ENCODE peak calls at places on chromosomes 12 and 14, in five cellular contexts. One of them, this sample, is unnamed. For H3K4me1, the result is how much of the 10 kb centered on the place peaks cover.

GRCh38 chr14:73786632-73786941 is 65.0 kb upstream of the PTGR2 start:
- DNase-seq in PC-9: no peak
- DNase-seq in Panc1: no peak
- DNase-seq in OCI-LY7: peak
- DNase-seq in astrocyte: no peak
- DNase-seq in this sample: peak

GRCh38 chr12:3321881-3322280 is 169.1 kb upstream of the PRMT8 start:
- DNase-seq in PC-9: no peak
- DNase-seq in Panc1: no peak
- DNase-seq in OCI-LY7: no peak
- DNase-seq in astrocyte: no peak
- DNase-seq in this sample: no peak

GRCh38 chr12:113841786-113842185 is 124.3 kb downstream of the RBM19 start:
- DNase-seq in PC-9: no peak
- DNase-seq in Panc1: no peak
- DNase-seq in OCI-LY7: no peak
- DNase-seq in astrocyte: no peak
- DNase-seq in this sample: no peak

GRCh38 chr14:52974406-52974805 is 23.6 kb upstream of the FERMT2 start:
- DNase-seq in PC-9: no peak
- DNase-seq in Panc1: no peak
- DNase-seq in OCI-LY7: no peak
- DNase-seq in astrocyte: no peak
- DNase-seq in this sample: no peak

GRCh38 chr12:56252649-56253048 is 5.5 kb downstream of the ANKRD52 start:
- DNase-seq in PC-9: no peak
- DNase-seq in Panc1: no peak
- DNase-seq in OCI-LY7: no peak
- DNase-seq in astrocyte: no peak
- DNase-seq in this sample: no peak

GRCh38 chr14:73188501-73188903 is 48.8 kb upstream of the PAPLN start:
- DNase-seq in PC-9: no peak
- DNase-seq in Panc1: no peak
- DNase-seq in OCI-LY7: no peak
- DNase-seq in astrocyte: peak
- DNase-seq in this sample: no peak

GRCh38 chr12:53624956-53625355 is 1.2 kb downstream of the ATF7 start:
- DNase-seq in PC-9: no peak
- DNase-seq in Panc1: no peak
- DNase-seq in OCI-LY7: peak
- DNase-seq in astrocyte: no peak
- DNase-seq in this sample: no peak

GRCh38 chr12:24562761-24563392 is 386.0 kb downstream of the BCAT1 start:
- DNase-seq in PC-9: no peak
- DNase-seq in Panc1: no peak
- DNase-seq in OCI-LY7: no peak
- DNase-seq in astrocyte: peak
- DNase-seq in this sample: peak

GRCh38 chr12:90909069-90909676 is 45.8 kb downstream of the CCER1 start:
- DNase-seq in PC-9: peak
- DNase-seq in Panc1: peak
- DNase-seq in OCI-LY7: peak
- DNase-seq in astrocyte: peak
- DNase-seq in this sample: peak

GRCh38 chr14:37246427-37246829 is 48.7 kb downstream of the MIPOL1 start:
- DNase-seq in PC-9: no peak
- DNase-seq in Panc1: no peak
- DNase-seq in OCI-LY7: peak
- DNase-seq in astrocyte: peak
- DNase-seq in this sample: no peak

GRCh38 chr12:114501474-114501807 is 95.5 kb upstream of the TBX5 start:
- DNase-seq in PC-9: no peak
- DNase-seq in Panc1: no peak
- DNase-seq in OCI-LY7: no peak
- DNase-seq in astrocyte: no peak
- DNase-seq in this sample: no peak

GRCh38 chr12:55932546-55932919 is 1.6 kb downstream of the DGKA start:
- DNase-seq in PC-9: no peak
- DNase-seq in Panc1: no peak
- DNase-seq in OCI-LY7: peak
- DNase-seq in astrocyte: peak
- DNase-seq in this sample: peak

GRCh38 chr14:92867246-92867925 is 55.6 kb upstream of the CHGA start:
- DNase-seq in PC-9: no peak
- DNase-seq in Panc1: no peak
- DNase-seq in OCI-LY7: no peak
- DNase-seq in astrocyte: no peak
- DNase-seq in this sample: no peak

GRCh38 chr14:59067135-59067894 is 121.2 kb upstream of the DAAM1 start:
- DNase-seq in PC-9: no peak
- DNase-seq in Panc1: no peak
- DNase-seq in OCI-LY7: peak
- DNase-seq in astrocyte: no peak
- DNase-seq in this sample: no peak

GRCh38 chr12:32400866-32401265 is 1.5 kb downstream of the FGD4 start:
- DNase-seq in PC-9: no peak
- DNase-seq in Panc1: no peak
- DNase-seq in OCI-LY7: no peak
- DNase-seq in astrocyte: no peak
- DNase-seq in this sample: no peak

GRCh38 chr12:32051511-32052299 is 54.9 kb upstream of the BICD1 start:
- DNase-seq in PC-9: peak
- DNase-seq in Panc1: peak
- DNase-seq in OCI-LY7: no peak
- DNase-seq in astrocyte: peak
- DNase-seq in this sample: no peak

GRCh38 chr12:12916135-12916956 is 25.0 kb downstream of the GPRC5A start:
- DNase-seq in PC-9: peak
- DNase-seq in Panc1: no peak
- DNase-seq in OCI-LY7: peak
- DNase-seq in astrocyte: peak
- DNase-seq in this sample: peak

GRCh38 chr12:23760495-23760894 is 189.0 kb downstream of the SOX5 start:
- DNase-seq in PC-9: no peak
- DNase-seq in Panc1: no peak
- DNase-seq in OCI-LY7: no peak
- DNase-seq in astrocyte: peak
- DNase-seq in this sample: no peak

GRCh38 chr12:10615532-10615931 is 2.1 kb upstream of the MAGOHB start:
- DNase-seq in PC-9: no peak
- DNase-seq in Panc1: no peak
- DNase-seq in OCI-LY7: no peak
- DNase-seq in astrocyte: no peak
- DNase-seq in this sample: no peak

GRCh38 chr14:36835145-36835544 is 173.5 kb downstream of the PAX9 start:
- DNase-seq in PC-9: peak
- DNase-seq in Panc1: no peak
- DNase-seq in OCI-LY7: no peak
- DNase-seq in astrocyte: no peak
- DNase-seq in this sample: no peak

GRCh38 chr14:22545842-22546721 is 42.9 kb downstream of the DAD1 start:
- DNase-seq in PC-9: no peak
- DNase-seq in Panc1: no peak
- DNase-seq in OCI-LY7: no peak
- DNase-seq in astrocyte: peak
- DNase-seq in this sample: no peak

GRCh38 chr12:11651785-11652184 is 2.3 kb downstream of the ETV6 start:
- DNase-seq in PC-9: no peak
- DNase-seq in Panc1: no peak
- DNase-seq in OCI-LY7: peak
- DNase-seq in astrocyte: no peak
- DNase-seq in this sample: no peak

GRCh38 chr12:178715-179109 is 35.2 kb downstream of the SLC6A12 start:
- DNase-seq in PC-9: no peak
- DNase-seq in Panc1: no peak
- DNase-seq in OCI-LY7: no peak
- DNase-seq in astrocyte: no peak
- DNase-seq in this sample: no peak

GRCh38 chr12:10184261-10184843 is 5.5 kb downstream of the TMEM52B start:
- DNase-seq in PC-9: no peak
- DNase-seq in Panc1: no peak
- DNase-seq in OCI-LY7: no peak
- DNase-seq in astrocyte: no peak
- DNase-seq in this sample: no peak

GRCh38 chr12:67811437-67812361 is 163.2 kb downstream of the DYRK2 start:
- DNase-seq in PC-9: no peak
- DNase-seq in Panc1: no peak
- DNase-seq in OCI-LY7: no peak
- DNase-seq in astrocyte: peak
- DNase-seq in this sample: no peak

GRCh38 chr14:103057028-103057371 is 349 bp downstream of the CDC42BPB start:
- DNase-seq in PC-9: no peak
- DNase-seq in Panc1: no peak
- DNase-seq in OCI-LY7: no peak
- DNase-seq in astrocyte: no peak
- DNase-seq in this sample: no peak

GRCh38 chr12:114625294-114625851 is 58.6 kb downstream of the TBX3 start:
- DNase-seq in PC-9: no peak
- DNase-seq in Panc1: peak
- DNase-seq in OCI-LY7: peak
- DNase-seq in astrocyte: peak
- DNase-seq in this sample: peak

GRCh38 chr14:50002926-50003212 is 110.0 kb downstream of the ARF6 start:
- DNase-seq in PC-9: no peak
- DNase-seq in Panc1: no peak
- DNase-seq in OCI-LY7: no peak
- DNase-seq in astrocyte: no peak
- DNase-seq in this sample: no peak
- H3K4me1 ChIP-seq in PC-9: half or more
- H3K4me1 ChIP-seq in Panc1: half or more
- H3K4me1 ChIP-seq in OCI-LY7: half or more
- H3K4me1 ChIP-seq in astrocyte: half or more
- H3K4me1 ChIP-seq in this sample: half or more

GRCh38 chr14:54555651-54556050 is 11.3 kb upstream of the SAMD4A start:
- DNase-seq in PC-9: no peak
- DNase-seq in Panc1: no peak
- DNase-seq in OCI-LY7: no peak
- DNase-seq in astrocyte: no peak
- DNase-seq in this sample: no peak
- TF ChIP-seq CTCF in PC-9: no peak
- TF ChIP-seq CTCF in Panc1: peak
- TF ChIP-seq CTCF in OCI-LY7: no peak
- TF ChIP-seq CTCF in astrocyte: no peak
- TF ChIP-seq CTCF in this sample: no peak

GRCh38 chr12:19937161-19937560 is 431.2 kb upstream of the PDE3A start:
- DNase-seq in PC-9: no peak
- DNase-seq in Panc1: no peak
- DNase-seq in OCI-LY7: no peak
- DNase-seq in astrocyte: no peak
- DNase-seq in this sample: no peak

GRCh38 chr12:19938031-19938430 is 430.3 kb upstream of the PDE3A start:
- DNase-seq in PC-9: no peak
- DNase-seq in Panc1: no peak
- DNase-seq in OCI-LY7: no peak
- DNase-seq in astrocyte: no peak
- DNase-seq in this sample: no peak

DNA sequence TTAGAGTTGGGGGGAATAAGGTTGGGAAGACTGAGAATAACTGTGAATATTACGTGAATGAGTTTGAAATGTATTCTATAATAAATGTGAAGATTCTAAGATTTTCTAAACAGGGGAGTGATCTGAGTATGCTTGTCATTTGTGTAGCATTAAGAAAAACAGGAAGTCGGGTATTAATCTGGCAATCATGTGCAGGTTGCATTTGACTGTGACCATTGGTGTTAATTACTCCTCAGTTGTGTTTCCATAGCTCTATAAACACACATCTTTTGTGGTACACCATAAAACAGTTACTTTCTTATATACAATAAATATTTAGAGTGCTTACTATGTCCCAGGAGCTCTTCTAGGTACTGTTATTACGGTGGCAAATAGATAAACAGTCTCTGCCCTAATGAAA is 434.4 kb upstream of the PDE3A start:
- DNase-seq in PC-9: no peak
- DNase-seq in Panc1: no peak
- DNase-seq in OCI-LY7: no peak
- DNase-seq in astrocyte: no peak
- DNase-seq in this sample: no peak
- H3K4me3 ChIP-seq in PC-9: no peak
- H3K4me3 ChIP-seq in Panc1: no peak
- H3K4me3 ChIP-seq in OCI-LY7: no peak
- H3K4me3 ChIP-seq in astrocyte: no peak
- H3K4me3 ChIP-seq in this sample: no peak

DNA sequence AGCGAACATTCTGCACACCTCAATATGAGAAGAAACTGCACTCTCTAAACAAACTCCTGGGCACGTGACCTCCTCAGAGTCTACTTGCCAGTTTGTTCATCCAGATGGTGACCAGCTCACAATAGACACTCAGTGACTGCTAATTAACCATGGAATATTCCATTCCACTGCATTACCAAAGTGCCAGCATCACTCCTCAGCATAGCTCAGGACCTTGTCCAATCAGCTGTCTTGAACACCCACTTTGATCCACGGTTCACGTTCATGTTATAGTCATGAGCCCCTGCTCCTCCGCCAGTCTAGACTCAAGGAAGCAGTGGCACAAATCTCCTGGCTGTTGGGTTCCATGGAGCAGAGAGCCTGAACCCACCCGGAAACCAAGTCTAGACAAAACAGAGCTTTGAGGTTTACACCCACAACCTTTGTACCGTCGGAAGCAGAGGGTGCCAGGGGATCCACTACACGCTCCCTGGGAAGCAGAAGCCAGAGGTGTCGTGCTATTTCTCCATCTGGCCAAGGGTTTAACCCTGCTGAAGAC is 285.3 kb downstream of the ZFP36L1 start:
- DNase-seq in PC-9: no peak
- DNase-seq in Panc1: no peak
- DNase-seq in OCI-LY7: peak
- DNase-seq in astrocyte: no peak
- DNase-seq in this sample: no peak
- H3K4me1 ChIP-seq in PC-9: under half
- H3K4me1 ChIP-seq in Panc1: under half
- H3K4me1 ChIP-seq in OCI-LY7: half or more
- H3K4me1 ChIP-seq in astrocyte: under half
- H3K4me1 ChIP-seq in this sample: under half

GRCh38 chr12:95623554-95624170 is 72.4 kb upstream of the USP44 start:
- DNase-seq in PC-9: peak
- DNase-seq in Panc1: no peak
- DNase-seq in OCI-LY7: peak
- DNase-seq in astrocyte: peak
- DNase-seq in this sample: peak
- TF ChIP-seq CTCF in PC-9: peak
- TF ChIP-seq CTCF in Panc1: peak
- TF ChIP-seq CTCF in OCI-LY7: peak
- TF ChIP-seq CTCF in astrocyte: peak
- TF ChIP-seq CTCF in this sample: peak